ENCODE peak calls at places on chromosomes 6 and 20, in eight cellular contexts. X, V, W, S, Y, N, Q and M are unnamed samples.
A peak's percentile ranks its signal among the peaks of the same experiment; 100 is the strongest.

GRCh38 chr6:160139420-160139851 is 17.8 kb downstream of the SLC22A1 start:
- DNase-seq in X (no peak), V (no peak), W (peak; percentile 70), S (no peak), Y (no peak), N (peak; percentile 47), Q (no peak), M (no peak)

GRCh38 chr6:105137388-105137787 is 42.4 kb downstream of the POPDC3 start:
- DNase-seq in X (no peak), V (no peak), W (peak; percentile 13), S (peak; percentile 58), Y (no peak), N (peak; percentile 62), Q (peak; percentile 81), M (no peak)

GRCh38 chr6:26556263-26557070 is 18.3 kb downstream of the HMGN4 start:
- DNase-seq in X (no peak), V (peak; percentile 81), W (peak; percentile 51), S (no peak), Y (peak; percentile 60), N (peak; percentile 86), Q (no peak), M (no peak)

GRCh38 chr6:142011156-142011555 is 121.6 kb upstream of the GJE1 start:
- DNase-seq in X (no peak), V (no peak), W (no peak), S (no peak), Y (no peak), N (peak; percentile 38), Q (no peak), M (no peak)

GRCh38 chr6:29232725-29233124 is 62.0 kb downstream of the OR2J2 start:
- DNase-seq in X (no peak), V (no peak), W (no peak), S (no peak), Y (no peak), N (no peak), Q (no peak), M (no peak)

GRCh38 chr6:32609731-32610640 is 20.3 kb upstream of the HLA-DRB1 start:
- DNase-seq in X (peak; percentile 41), V (peak; percentile 62), W (peak; percentile 16), S (no peak), Y (peak; percentile 84), N (peak; percentile 94), Q (no peak), M (peak; percentile 95)

GRCh38 chr20:20225325-20225724 is 142.6 kb upstream of the INSM1 start:
- DNase-seq in X (no peak), V (no peak), W (no peak), S (no peak), Y (no peak), N (no peak), Q (no peak), M (no peak)

GRCh38 chr6:134207431-134207830 is 110.5 kb downstream of the SGK1 start:
- DNase-seq in X (no peak), V (no peak), W (no peak), S (no peak), Y (no peak), N (no peak), Q (no peak), M (no peak)

GRCh38 chr20:4006640-4007039 is 8.7 kb downstream of the RNF24 start:
- DNase-seq in X (no peak), V (no peak), W (no peak), S (peak; percentile 91), Y (no peak), N (no peak), Q (no peak), M (no peak)

GRCh38 chr20:34595377-34596184 is 37.1 kb downstream of the MAP1LC3A start:
- DNase-seq in X (no peak), V (no peak), W (no peak), S (no peak), Y (no peak), N (no peak), Q (no peak), M (no peak)

GRCh38 chr6:167794386-167795157 is 32.1 kb upstream of the AFDN start:
- DNase-seq in X (no peak), V (no peak), W (no peak), S (no peak), Y (no peak), N (no peak), Q (no peak), M (no peak)

GRCh38 chr6:31383149-31383548 is 20.2 kb upstream of the MICA start:
- DNase-seq in X (no peak), V (no peak), W (no peak), S (no peak), Y (no peak), N (no peak), Q (no peak), M (no peak)

GRCh38 chr6:112384511-112384910 is 37.4 kb downstream of the RFPL4B start:
- DNase-seq in X (no peak), V (no peak), W (no peak), S (no peak), Y (no peak), N (peak; percentile 2), Q (no peak), M (no peak)

GRCh38 chr6:25655746-25656145 is 3.7 kb downstream of the SCGN start:
- DNase-seq in X (no peak), V (no peak), W (no peak), S (no peak), Y (no peak), N (no peak), Q (no peak), M (no peak)

GRCh38 chr20:23078351-23078993 is 7.7 kb downstream of the CD93 start:
- DNase-seq in X (no peak), V (no peak), W (no peak), S (no peak), Y (no peak), N (no peak), Q (no peak), M (no peak)

GRCh38 chr6:37824170-37824569 is 4.6 kb downstream of the ZFAND3 start:
- DNase-seq in X (no peak), V (no peak), W (no peak), S (no peak), Y (no peak), N (no peak), Q (no peak), M (no peak)

GRCh38 chr6:16267428-16268263 is 29.3 kb downstream of the GMPR start:
- DNase-seq in X (no peak), V (no peak), W (no peak), S (no peak), Y (no peak), N (no peak), Q (no peak), M (no peak)

GRCh38 chr20:41454250-41454649 is 87.6 kb upstream of the EMILIN3 start:
- DNase-seq in X (no peak), V (no peak), W (no peak), S (no peak), Y (no peak), N (no peak), Q (no peak), M (no peak)

GRCh38 chr6:9623228-9623832 is 791.5 kb downstream of the TFAP2A start:
- DNase-seq in X (no peak), V (no peak), W (no peak), S (no peak), Y (peak; percentile 20), N (no peak), Q (no peak), M (no peak)

GRCh38 chr6:133820208-133820607 is 68.7 kb upstream of the TCF21 start:
- DNase-seq in X (no peak), V (no peak), W (no peak), S (no peak), Y (no peak), N (no peak), Q (no peak), M (no peak)